ENCODE peak calls at places on chromosome 11, in ten cellular contexts. F, C, Y, G, B, T, U, E, J and Z are unnamed samples.

GRCh38 chr11:7968686-7969085 is 3.4 kb upstream of the NLRP10 start:
- DNase-seq in F (no peak), C (no peak), Y (no peak), G (no peak), B (no peak), T (no peak), U (no peak), E (no peak), J (no peak), Z (no peak)

GRCh38 chr11:17724020-17724908 is 4.9 kb downstream of the MYOD1 start:
- DNase-seq in F (no peak), C (no peak), Y (no peak), G (no peak), B (no peak), T (no peak), U (no peak), E (no peak), J (no peak), Z (no peak)

GRCh38 chr11:61908730-61909622 is 8.4 kb downstream of the RAB3IL1 start:
- DNase-seq in F (no peak), C (no peak), Y (peak), G (no peak), B (peak), T (peak), U (no peak), E (no peak), J (no peak), Z (no peak)

GRCh38 chr11:120510406-120511115 is 987 bp upstream of the GRIK4 start:
- DNase-seq in F (peak), C (no peak), Y (no peak), G (no peak), B (no peak), T (no peak), U (no peak), E (peak), J (no peak), Z (no peak)

GRCh38 chr11:100632970-100633452 is 54.1 kb upstream of the ARHGAP42 start:
- DNase-seq in F (no peak), C (peak), Y (peak), G (no peak), B (no peak), T (peak), U (no peak), E (no peak), J (peak), Z (peak)

GRCh38 chr11:119518746-119519382 is 95.9 kb upstream of the THY1 start:
- DNase-seq in F (no peak), C (no peak), Y (no peak), G (no peak), B (peak), T (no peak), U (peak), E (no peak), J (no peak), Z (no peak)

GRCh38 chr11:79437981-79438630 is 2.7 kb downstream of the TENM4 start:
- DNase-seq in F (peak), C (no peak), Y (no peak), G (no peak), B (no peak), T (peak), U (no peak), E (peak), J (no peak), Z (peak)

GRCh38 chr11:76910620-76911414 is 50.1 kb downstream of the ACER3 start:
- DNase-seq in F (no peak), C (no peak), Y (no peak), G (no peak), B (no peak), T (peak), U (no peak), E (no peak), J (no peak), Z (no peak)

GRCh38 chr11:126482586-126483108 is 127.2 kb downstream of the ST3GAL4 start:
- DNase-seq in F (no peak), C (no peak), Y (no peak), G (no peak), B (no peak), T (peak), U (no peak), E (no peak), J (no peak), Z (no peak)

GRCh38 chr11:122862091-122862490 is 20.5 kb upstream of the JHY start:
- DNase-seq in F (no peak), C (no peak), Y (no peak), G (no peak), B (no peak), T (no peak), U (no peak), E (no peak), J (no peak), Z (no peak)

GRCh38 chr11:118915396-118915795 is 10.3 kb downstream of the BCL9L start:
- DNase-seq in F (no peak), C (no peak), Y (no peak), G (no peak), B (no peak), T (peak), U (no peak), E (no peak), J (no peak), Z (no peak)

GRCh38 chr11:15744693-15745092 is 611.7 kb downstream of the SOX6 start:
- DNase-seq in F (no peak), C (no peak), Y (no peak), G (peak), B (no peak), T (no peak), U (no peak), E (no peak), J (no peak), Z (no peak)

GRCh38 chr11:13949876-13950275 is 12.6 kb upstream of the SPON1 start:
- DNase-seq in F (peak), C (no peak), Y (no peak), G (no peak), B (no peak), T (no peak), U (no peak), E (no peak), J (no peak), Z (no peak)

GRCh38 chr11:113176971-113177370 is 137.4 kb upstream of the TTC12 start:
- DNase-seq in F (no peak), C (no peak), Y (no peak), G (no peak), B (no peak), T (no peak), U (no peak), E (no peak), J (no peak), Z (no peak)

GRCh38 chr11:81647374-81647773 is 1086.3 kb downstream of the FAM181B start:
- DNase-seq in F (no peak), C (no peak), Y (no peak), G (no peak), B (no peak), T (no peak), U (no peak), E (no peak), J (no peak), Z (no peak)

GRCh38 chr11:58576792-58577440 is 1.3 kb upstream of the LPXN start:
- DNase-seq in F (peak), C (no peak), Y (no peak), G (no peak), B (no peak), T (peak), U (no peak), E (no peak), J (peak), Z (no peak)

GRCh38 chr11:83220279-83220678 is 26.8 kb downstream of the ANKRD42 start:
- DNase-seq in F (no peak), C (no peak), Y (no peak), G (no peak), B (no peak), T (no peak), U (no peak), E (no peak), J (no peak), Z (no peak)

GRCh38 chr11:124039557-124039956 is 1.6 kb downstream of the OR10G7 start:
- DNase-seq in F (no peak), C (no peak), Y (no peak), G (no peak), B (no peak), T (no peak), U (no peak), E (no peak), J (no peak), Z (no peak)

GRCh38 chr11:118658372-118659313 is 20.8 kb downstream of the TREH start:
- DNase-seq in F (no peak), C (no peak), Y (no peak), G (no peak), B (peak), T (no peak), U (no peak), E (peak), J (no peak), Z (no peak)

GRCh38 chr11:60252208-60252566 is 9.2 kb upstream of the MS4A4E start:
- DNase-seq in F (no peak), C (no peak), Y (no peak), G (no peak), B (no peak), T (no peak), U (no peak), E (no peak), J (no peak), Z (no peak)

GRCh38 chr11:60252709-60253108 is 9.8 kb upstream of the MS4A4E start:
- DNase-seq in F (no peak), C (no peak), Y (no peak), G (no peak), B (no peak), T (no peak), U (no peak), E (no peak), J (no peak), Z (no peak)

GRCh38 chr11:60251485-60252207 is 8.7 kb upstream of the MS4A4E start:
- DNase-seq in F (peak), C (no peak), Y (no peak), G (no peak), B (peak), T (no peak), U (no peak), E (no peak), J (peak), Z (no peak)
- TF ChIP-seq CTCF in F (peak), C (no peak), Y (peak), G (peak), B (peak), T (no peak), U (peak), E (peak), J (peak), Z (no peak)

DNA sequence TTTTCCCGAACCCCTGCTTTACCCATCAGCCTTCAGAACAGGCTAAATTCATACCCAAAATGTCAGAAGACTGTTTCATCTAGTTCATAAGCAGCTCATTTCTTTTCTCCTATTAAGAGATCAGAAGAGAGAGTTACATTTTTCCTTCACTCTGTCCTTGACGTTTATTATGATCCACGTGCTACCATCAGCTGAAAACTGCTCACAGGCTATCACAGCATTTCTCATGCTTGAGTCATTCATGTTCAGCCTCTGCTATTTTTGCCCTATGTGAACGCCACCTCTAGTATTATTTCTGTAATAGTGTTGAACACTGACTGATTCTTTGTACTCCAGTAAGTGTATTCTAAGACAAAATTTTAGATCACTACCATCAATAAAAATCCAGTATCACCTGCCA is 51.9 kb downstream of the SLC1A2 start:
- DNase-seq in F (no peak), C (no peak), Y (no peak), G (no peak), B (no peak), T (no peak), U (no peak), E (no peak), J (no peak), Z (no peak)
- TF ChIP-seq EP300 in F (no peak), C (no peak), Y (no peak), G (no peak), B (no peak), T (peak), U (no peak), E (no peak), J (no peak), Z (no peak)

GRCh38 chr11:2794947-2795346 is 90.6 kb downstream of the CDKN1C start:
- DNase-seq in F (no peak), C (peak), Y (peak), G (no peak), B (no peak), T (peak), U (no peak), E (peak), J (no peak), Z (peak)
- TF ChIP-seq POLR2AphosphoS5 in F (no peak), C (no peak), Y (no peak), G (no peak), B (no peak), T (no peak), U (no peak), E (no peak), J (no peak), Z (no peak)

GRCh38 chr11:84645988-84646689 is 981.0 kb downstream of the DLG2 start:
- DNase-seq in F (no peak), C (no peak), Y (peak), G (no peak), B (no peak), T (no peak), U (no peak), E (no peak), J (no peak), Z (no peak)
- TF ChIP-seq CTCF in F (no peak), C (no peak), Y (no peak), G (no peak), B (no peak), T (no peak), U (no peak), E (no peak), J (no peak), Z (no peak)

DNA sequence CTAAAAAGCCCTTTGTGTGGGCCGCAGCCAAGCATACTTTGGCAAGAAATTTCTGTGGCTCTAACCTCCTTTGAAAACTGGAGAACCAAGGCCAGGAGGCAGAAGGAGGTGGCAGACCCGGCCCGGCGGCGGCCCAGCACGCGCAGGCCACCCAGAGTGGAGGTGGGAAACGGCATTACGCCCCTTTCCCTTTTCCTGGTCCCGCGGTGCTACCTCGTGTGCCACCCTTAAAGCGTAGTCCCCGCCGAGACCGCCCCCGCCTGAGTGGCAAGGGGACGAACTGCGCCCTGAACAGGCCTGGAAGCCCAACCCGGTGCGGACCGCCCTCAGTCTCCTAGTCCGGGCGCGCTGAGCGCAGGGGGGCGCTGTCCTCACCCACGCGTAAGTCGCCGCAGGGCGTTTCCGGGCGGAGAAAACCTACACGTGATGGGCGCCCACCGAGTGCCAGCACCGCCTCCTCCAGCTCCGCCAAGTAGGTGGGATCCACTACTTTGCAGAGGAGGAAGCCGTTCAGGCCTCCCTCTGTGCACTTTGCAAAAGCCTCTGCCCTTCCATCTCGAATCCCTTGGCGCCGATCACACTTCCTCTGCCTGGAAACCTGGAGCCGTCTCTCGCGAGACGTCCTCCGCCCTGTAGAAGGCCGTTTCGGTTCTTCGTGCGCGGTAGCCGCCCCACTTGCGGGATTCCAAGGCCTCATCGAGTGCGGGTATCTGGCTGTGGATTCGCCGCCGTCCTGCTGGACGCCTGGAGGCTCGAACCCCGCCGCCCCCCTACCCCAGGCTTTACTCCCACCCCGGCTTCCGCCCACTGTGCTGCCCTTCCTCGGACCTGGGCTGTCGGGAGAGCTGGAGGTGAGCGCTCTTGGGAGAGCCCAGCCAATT is at the start of gene ACCS:
- DNase-seq in F (peak), C (peak), Y (peak), G (peak), B (peak), T (peak), U (peak), E (peak), J (peak), Z (peak)
- TF ChIP-seq EP300 in F (no peak), C (no peak), Y (no peak), G (no peak), B (peak), T (no peak), U (no peak), E (no peak), J (no peak), Z (no peak)

GRCh38 chr11:10289765-10290420 is 4.1 kb downstream of the SBF2 start:
- DNase-seq in F (no peak), C (no peak), Y (no peak), G (no peak), B (no peak), T (no peak), U (no peak), E (peak), J (no peak), Z (no peak)

GRCh38 chr11:10295056-10295901 is 1.3 kb upstream of the SBF2 start:
- DNase-seq in F (no peak), C (no peak), Y (no peak), G (no peak), B (no peak), T (no peak), U (no peak), E (no peak), J (no peak), Z (no peak)

GRCh38 chr11:10298342-10298741 is 4.3 kb upstream of the SBF2 start:
- DNase-seq in F (no peak), C (no peak), Y (no peak), G (no peak), B (no peak), T (no peak), U (no peak), E (no peak), J (peak), Z (no peak)

GRCh38 chr11:10293423-10294288 is at the start of gene SBF2:
- DNase-seq in F (peak), C (peak), Y (peak), G (peak), B (peak), T (peak), U (peak), E (peak), J (peak), Z (peak)

DNA sequence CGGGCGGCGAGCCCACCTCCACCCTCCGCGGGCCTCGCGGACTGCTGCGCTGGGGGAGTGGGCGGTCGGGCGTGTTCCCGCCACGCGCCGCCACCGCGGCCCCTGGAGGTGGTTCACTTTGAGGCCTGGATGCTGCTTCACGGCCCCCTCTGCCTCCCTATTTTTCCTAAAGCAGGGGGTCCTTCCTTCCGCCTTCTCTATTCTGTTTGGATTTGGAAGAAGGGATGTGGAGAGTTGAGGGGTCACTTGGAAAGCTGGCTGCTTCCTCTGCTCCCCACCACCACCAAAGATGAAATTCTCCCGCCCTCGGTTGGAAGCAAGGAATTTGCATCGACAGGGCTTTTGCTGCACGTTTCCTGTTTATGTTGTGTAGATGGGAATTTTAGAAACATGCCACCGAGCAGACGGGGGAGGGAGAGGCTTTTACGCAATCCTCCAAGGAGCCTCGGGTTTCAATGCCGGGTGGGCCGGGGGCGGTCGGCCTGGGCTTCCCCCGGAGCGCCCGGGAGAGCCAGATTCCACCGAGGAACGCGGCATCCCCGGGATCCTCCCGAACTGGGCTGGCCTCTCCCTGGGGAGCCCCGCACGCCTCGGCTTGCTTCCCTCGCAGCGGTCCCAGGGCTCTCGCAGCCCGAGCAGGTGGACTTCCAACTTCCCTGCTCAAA is 402 bp upstream of the SBF2 start:
- DNase-seq in F (peak), C (no peak), Y (peak), G (peak), B (no peak), T (peak), U (peak), E (peak), J (no peak), Z (peak)
- TF ChIP-seq POLR2AphosphoS5 in F (peak), C (peak), Y (no peak), G (peak), B (no peak), T (no peak), U (no peak), E (peak), J (peak), Z (no peak)

GRCh38 chr11:45022294-45023064 is 71.8 kb upstream of the TP53I11 start:
- DNase-seq in F (no peak), C (no peak), Y (no peak), G (no peak), B (no peak), T (no peak), U (no peak), E (no peak), J (no peak), Z (no peak)

GRCh38 chr11:45021001-45021400 is 70.3 kb upstream of the TP53I11 start:
- DNase-seq in F (no peak), C (no peak), Y (no peak), G (no peak), B (no peak), T (no peak), U (no peak), E (no peak), J (no peak), Z (no peak)

GRCh38 chr11:45023065-45023365 is 72.3 kb upstream of the TP53I11 start:
- DNase-seq in F (no peak), C (no peak), Y (no peak), G (no peak), B (no peak), T (no peak), U (no peak), E (no peak), J (no peak), Z (no peak)

GRCh38 chr11:45021692-45022130 is 71.0 kb upstream of the TP53I11 start:
- DNase-seq in F (peak), C (no peak), Y (peak), G (peak), B (no peak), T (peak), U (peak), E (peak), J (no peak), Z (peak)

GRCh38 chr11:45017329-45017728 is 66.6 kb upstream of the TP53I11 start:
- DNase-seq in F (no peak), C (no peak), Y (no peak), G (peak), B (no peak), T (no peak), U (peak), E (no peak), J (no peak), Z (no peak)
- TF ChIP-seq CTCF in F (no peak), C (no peak), Y (peak), G (no peak), B (no peak), T (no peak), U (peak), E (no peak), J (no peak), Z (no peak)

GRCh38 chr11:75029836-75030631 is 41.3 kb downstream of the NEU3 start:
- DNase-seq in F (no peak), C (no peak), Y (no peak), G (peak), B (peak), T (no peak), U (peak), E (no peak), J (no peak), Z (no peak)
- TF ChIP-seq EP300 in F (no peak), C (no peak), Y (no peak), G (no peak), B (peak), T (no peak), U (no peak), E (no peak), J (no peak), Z (no peak)

DNA sequence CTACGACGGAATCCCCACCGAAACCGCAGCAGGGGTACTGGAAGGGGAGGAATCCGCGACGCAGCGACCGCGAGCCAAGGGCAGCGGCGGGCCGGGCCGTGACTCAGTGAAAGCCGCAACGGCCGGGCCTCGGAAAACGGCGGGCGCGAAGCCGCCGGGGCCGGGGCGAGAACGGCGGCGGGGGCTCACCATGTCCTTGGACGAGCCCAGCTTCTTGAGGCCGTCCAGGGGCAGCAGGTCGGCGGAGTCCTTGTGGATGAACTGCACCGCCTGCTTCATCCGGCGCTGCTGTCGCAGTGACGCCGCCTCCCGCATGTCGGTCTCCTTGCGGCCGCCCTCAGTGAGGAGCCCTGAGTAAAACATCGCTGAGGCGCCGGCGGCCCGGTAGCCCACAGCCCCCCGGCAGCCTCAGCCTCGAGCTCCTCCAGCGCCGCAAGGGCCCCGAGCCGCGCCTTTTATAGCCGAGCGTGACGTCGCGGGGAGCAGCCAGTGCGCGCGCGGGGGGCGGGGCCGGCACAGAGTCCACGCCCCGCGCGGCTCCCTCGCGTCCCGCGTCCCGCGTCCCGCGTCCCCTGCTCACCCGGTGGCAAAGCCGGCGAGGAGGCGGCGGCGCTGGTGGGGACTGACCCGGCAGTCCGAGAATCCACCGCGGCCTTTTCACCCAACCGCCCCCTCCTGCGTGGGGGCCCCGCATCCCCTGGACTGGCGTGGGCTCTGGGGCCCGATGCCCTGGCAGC is at the start of gene NRIP3:
- DNase-seq in F (peak), C (peak), Y (peak), G (no peak), B (peak), T (peak), U (peak), E (peak), J (no peak), Z (peak)
- TF ChIP-seq POLR2AphosphoS5 in F (no peak), C (no peak), Y (peak), G (peak), B (peak), T (no peak), U (no peak), E (no peak), J (no peak), Z (no peak)